ENCODE peak calls at places on chromosomes 16 and 17, in nine cellular contexts. R is retinal pigment epithelial cell; I is CMK; L is HCT116; A is effector CD4-positive, alpha-beta T cell; X is lower lobe of right lung; Y is iPS-NIHi11; B is Daoy; U is ovary. P is an unnamed sample.
A peak's percentile ranks its signal among the peaks of the same experiment; 100 is the strongest.

GRCh38 chr16:1197237-1197866 is 27.7 kb downstream of the TPSG1 start:
- DNase-seq in R (no peak), I (no peak), L (no peak), A (no peak), X (no peak), Y (no peak), B (no peak), U (no peak), P (no peak)

GRCh38 chr17:33939959-33940358 is 315.1 kb upstream of the CCL2 start:
- DNase-seq in R (no peak), I (no peak), L (no peak), A (no peak), X (no peak), Y (no peak), B (no peak), U (no peak), P (no peak)

GRCh38 chr17:17987187-17987896 is 14.7 kb downstream of the DRC3 start:
- DNase-seq in R (no peak), I (no peak), L (no peak), A (no peak), X (no peak), Y (no peak), B (no peak), U (no peak), P (no peak)

GRCh38 chr16:78034530-78034929 is 12.2 kb downstream of the CLEC3A start:
- DNase-seq in R (no peak), I (no peak), L (no peak), A (no peak), X (no peak), Y (no peak), B (no peak), U (no peak), P (no peak)

GRCh38 chr17:32445075-32445427 is 741 bp downstream of the PSMD11 start:
- DNase-seq in R (peak; percentile 35), I (no peak), L (no peak), A (no peak), X (no peak), Y (peak; percentile 34), B (peak; percentile 83), U (peak; percentile 26), P (peak; percentile 20)

GRCh38 chr17:63774141-63774981 is at the start of gene DDX42:
- DNase-seq in R (peak; percentile 24), I (peak; percentile 46), L (no peak), A (peak; percentile 85), X (peak; percentile 91), Y (peak; percentile 90), B (peak; percentile 64), U (peak; percentile 90), P (peak; percentile 87)

GRCh38 chr17:67258836-67259468 is 14.0 kb upstream of the HELZ start:
- DNase-seq in R (no peak), I (no peak), L (no peak), A (no peak), X (no peak), Y (no peak), B (no peak), U (no peak), P (peak; percentile 57)

GRCh38 chr16:27685802-27686201 is 135.9 kb downstream of the KATNIP start:
- DNase-seq in R (no peak), I (no peak), L (no peak), A (no peak), X (no peak), Y (no peak), B (no peak), U (no peak), P (no peak)

GRCh38 chr17:35293151-35293837 is 50.4 kb downstream of the SLFN5 start:
- DNase-seq in R (no peak), I (no peak), L (no peak), A (no peak), X (no peak), Y (no peak), B (no peak), U (no peak), P (no peak)

GRCh38 chr17:42274273-42274542 is 2.0 kb downstream of the STAT5B start:
- DNase-seq in R (no peak), I (no peak), L (no peak), A (no peak), X (no peak), Y (no peak), B (no peak), U (no peak), P (no peak)

GRCh38 chr16:10370096-10370726 is 15.7 kb upstream of the ATF7IP2 start:
- DNase-seq in R (no peak), I (no peak), L (no peak), A (no peak), X (no peak), Y (no peak), B (no peak), U (no peak), P (no peak)

GRCh38 chr17:416293-417206 is 63.9 kb upstream of the RPH3AL start:
- DNase-seq in R (no peak), I (no peak), L (no peak), A (peak; percentile 22), X (no peak), Y (no peak), B (no peak), U (no peak), P (no peak)